ENCODE peak calls at places on chromosomes 7 and 10, in four cellular contexts. A, Q, L and G are unnamed samples.

GRCh38 chr10:120732643-120733313 is 118.4 kb upstream of the WDR11 start:
- DNase-seq in A (no peak), Q (no peak), L (no peak), G (no peak)

GRCh38 chr7:35697414-35698175 is 2.7 kb upstream of the HERPUD2 start:
- DNase-seq in A (peak), Q (peak), L (no peak), G (no peak)

GRCh38 chr10:122018951-122019413 is 30.0 kb downstream of the TACC2 start:
- DNase-seq in A (peak), Q (no peak), L (no peak), G (no peak)

GRCh38 chr10:10792681-10793080 is 225.0 kb upstream of the CELF2 start:
- DNase-seq in A (no peak), Q (no peak), L (no peak), G (no peak)

GRCh38 chr7:141272417-141272816 is 198.6 kb downstream of the TMEM178B start:
- DNase-seq in A (no peak), Q (no peak), L (no peak), G (no peak)

GRCh38 chr7:8035647-8036518 is 67.3 kb downstream of the GLCCI1 start:
- DNase-seq in A (peak), Q (peak), L (no peak), G (peak)

GRCh38 chr7:883029-884021 is 7.0 kb downstream of the GET4 start:
- DNase-seq in A (no peak), Q (no peak), L (no peak), G (no peak)

GRCh38 chr7:159012353-159013069 is 132.2 kb downstream of the VIPR2 start:
- DNase-seq in A (peak), Q (no peak), L (no peak), G (no peak)

GRCh38 chr10:43252166-43252784 is 14.6 kb downstream of the RASGEF1A start:
- DNase-seq in A (no peak), Q (no peak), L (peak), G (no peak)

GRCh38 chr7:101386558-101387199 is 24.0 kb downstream of the COL26A1 start:
- DNase-seq in A (no peak), Q (peak), L (peak), G (peak)

GRCh38 chr10:78756604-78757442 is 311.9 kb upstream of the ZMIZ1 start:
- DNase-seq in A (peak), Q (peak), L (no peak), G (no peak)

GRCh38 chr7:135761751-135762488 is 13.3 kb upstream of the FAM180A start:
- DNase-seq in A (no peak), Q (no peak), L (no peak), G (no peak)
- TF ChIP-seq NR3C1 in A (no peak), Q (no peak), L (no peak), G (no peak)

GRCh38 chr10:46553238-46554049 is 3.0 kb downstream of the GPRIN2 start:
- DNase-seq in A (no peak), Q (no peak), L (peak), G (no peak)

GRCh38 chr10:46550076-46550790 is 6.2 kb downstream of the GPRIN2 start:
- DNase-seq in A (no peak), Q (no peak), L (peak), G (no peak)

GRCh38 chr10:46550795-46551700 is 5.4 kb downstream of the GPRIN2 start:
- DNase-seq in A (no peak), Q (no peak), L (no peak), G (peak)

GRCh38 chr10:46552526-46553237 is 3.8 kb downstream of the GPRIN2 start:
- DNase-seq in A (no peak), Q (no peak), L (no peak), G (no peak)

DNA sequence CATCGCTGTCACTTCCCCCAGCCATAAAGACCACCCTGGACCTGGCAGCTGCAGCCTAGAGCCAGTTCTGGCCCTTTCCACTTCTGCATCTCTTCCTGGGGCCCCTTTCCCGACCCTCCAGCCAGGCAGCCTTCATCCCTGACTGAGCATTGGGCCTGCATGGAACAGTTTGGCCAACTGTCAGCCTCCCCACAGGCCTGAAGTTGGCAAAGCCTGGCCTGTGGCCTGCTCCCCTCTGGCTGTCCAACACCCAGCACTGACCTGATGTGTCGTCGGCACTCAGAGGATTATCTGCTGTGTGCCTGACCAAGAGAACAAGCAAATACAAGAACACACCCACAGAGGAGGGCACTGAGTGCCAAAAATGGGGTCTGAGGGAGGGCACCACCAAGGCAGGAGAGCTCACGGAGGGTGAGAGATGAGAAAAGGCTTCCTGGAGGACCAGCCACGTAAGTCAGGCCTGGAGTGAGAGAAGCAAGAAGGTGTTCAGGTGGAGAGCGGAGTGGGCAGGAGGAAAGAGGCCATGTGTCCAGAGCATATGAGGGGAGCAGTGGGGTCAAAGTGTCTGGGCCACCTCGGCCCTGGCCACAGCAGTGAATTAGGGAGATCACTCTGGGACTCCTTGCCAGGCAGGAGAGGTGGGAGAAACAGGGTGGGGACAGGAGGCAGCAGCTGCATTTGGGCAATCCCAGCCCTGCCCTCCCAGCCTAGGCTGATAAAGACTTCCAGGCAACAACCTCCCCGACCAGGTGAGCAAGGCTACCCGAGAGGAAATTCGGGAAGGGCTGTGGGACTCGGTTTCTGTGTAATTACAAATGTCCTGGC is 4.5 kb downstream of the GPRIN2 start:
- DNase-seq in A (no peak), Q (no peak), L (peak), G (no peak)
- TF ChIP-seq NR3C1 in A (no peak), Q (no peak), L (no peak), G (no peak)

GRCh38 chr7:39672176-39672575 is 48.8 kb downstream of the RALA start:
- DNase-seq in A (no peak), Q (no peak), L (no peak), G (no peak)
- TF ChIP-seq NR3C1 in A (no peak), Q (no peak), L (no peak), G (no peak)

GRCh38 chr7:121082400-121083101 is 94.0 kb downstream of the CPED1 start:
- DNase-seq in A (no peak), Q (no peak), L (no peak), G (no peak)
- TF ChIP-seq NR3C1 in A (no peak), Q (no peak), L (no peak), G (no peak)

GRCh38 chr7:30563326-30563942 is 31.2 kb upstream of the GARS1 start:
- DNase-seq in A (no peak), Q (no peak), L (no peak), G (no peak)
- TF ChIP-seq NR3C1 in A (no peak), Q (no peak), L (no peak), G (no peak)

DNA sequence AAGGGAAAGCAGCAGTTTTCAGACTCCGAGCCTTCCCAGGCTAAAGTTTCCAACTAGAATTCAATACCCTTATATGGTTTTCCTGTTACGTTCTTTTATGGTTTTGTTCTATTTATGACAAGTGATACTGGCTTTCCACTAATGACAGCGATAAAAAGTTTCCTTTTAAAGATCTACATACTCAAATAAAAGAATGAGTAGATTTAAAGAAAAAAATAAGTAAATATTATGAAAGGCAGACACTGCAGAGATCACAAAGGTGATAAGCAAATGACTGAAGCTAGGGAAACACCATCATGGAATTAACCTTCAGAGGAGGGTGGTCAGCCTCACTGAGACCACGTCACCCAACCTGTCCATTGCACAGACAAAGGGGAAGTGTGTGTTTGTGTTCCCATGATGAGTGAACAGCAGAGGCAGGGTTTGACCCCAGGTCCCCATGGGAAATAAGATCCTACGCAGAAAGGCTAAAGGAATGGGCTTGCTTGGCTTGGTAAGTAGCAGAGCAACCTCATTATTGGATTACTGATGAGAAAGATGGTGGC is 4.0 kb downstream of the VSIR start:
- DNase-seq in A (no peak), Q (no peak), L (no peak), G (no peak)
- TF ChIP-seq NR3C1 in A (no peak), Q (no peak), L (no peak), G (no peak)

GRCh38 chr7:92645531-92646061 is 55.4 kb upstream of the FAM133B start:
- DNase-seq in A (peak), Q (peak), L (no peak), G (no peak)
- TF ChIP-seq NR3C1 in A (no peak), Q (no peak), L (no peak), G (no peak)